ENCODE peak calls at places on chromosomes 16 and 17, in five cellular contexts. U, G, W, M and L are unnamed samples.

GRCh38 chr17:78973196-78973595 is 6.5 kb downstream of the LGALS3BP start:
- DNase-seq in U (no peak), G (no peak), W (peak; percentile 37), M (no peak), L (no peak)

GRCh38 chr17:73191443-73192218 is 1.2 kb upstream of the COG1 start:
- DNase-seq in U (peak; percentile 27), G (peak; percentile 79), W (peak; percentile 76), M (peak; percentile 67), L (peak; percentile 72)

GRCh38 chr16:4832698-4833343 is 14.3 kb downstream of the GLYR1 start:
- DNase-seq in U (no peak), G (no peak), W (no peak), M (no peak), L (no peak)

GRCh38 chr17:42116705-42117396 is 4.3 kb downstream of the KAT2A start:
- DNase-seq in U (peak; percentile 54), G (peak; percentile 88), W (peak; percentile 87), M (peak; percentile 78), L (peak; percentile 79)

GRCh38 chr16:88012360-88012759 is 61.1 kb downstream of the BANP start:
- DNase-seq in U (no peak), G (no peak), W (no peak), M (no peak), L (no peak)

GRCh38 chr16:19167710-19168172 is 299 bp upstream of the SYT17 start:
- DNase-seq in U (no peak), G (peak; percentile 57), W (peak; percentile 80), M (peak; percentile 27), L (peak; percentile 78)

GRCh38 chr16:14523632-14524031 is 106.4 kb downstream of the PARN start:
- DNase-seq in U (no peak), G (no peak), W (no peak), M (no peak), L (no peak)

GRCh38 chr16:24010440-24011089 is 174.8 kb downstream of the PRKCB start:
- DNase-seq in U (peak; percentile 0), G (peak; percentile 69), W (peak; percentile 84), M (peak; percentile 64), L (peak; percentile 84)

GRCh38 chr17:64024781-64025731 is 4.6 kb upstream of the ICAM2 start:
- DNase-seq in U (no peak), G (peak; percentile 39), W (no peak), M (no peak), L (no peak)

DNA sequence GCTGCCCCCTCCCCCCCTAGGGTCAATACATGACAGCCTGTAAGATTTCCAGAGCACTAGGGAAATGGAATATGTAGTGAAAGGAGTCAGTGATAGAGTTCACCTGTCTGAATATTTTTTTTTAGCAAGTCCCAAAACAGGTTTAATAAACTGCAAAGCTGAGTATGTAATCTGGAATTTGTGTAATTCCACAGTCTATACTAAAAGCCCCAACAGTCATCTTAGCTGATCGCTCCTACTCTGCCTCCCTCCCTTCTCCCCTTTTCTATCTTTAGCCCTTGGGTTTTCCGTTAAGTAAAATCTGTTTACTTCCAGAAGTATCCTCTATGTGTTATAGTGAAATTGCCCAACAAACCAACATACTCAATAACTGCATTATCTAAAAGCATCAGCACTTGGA is 3.5 kb downstream of the CDH13 start:
- DNase-seq in U (no peak), G (peak; percentile 55), W (no peak), M (peak; percentile 53), L (no peak)
- TF ChIP-seq CTCF in U (no peak), G (no peak), W (no peak), M (no peak), L (no peak)

GRCh38 chr16:12215302-12216105 is 239.0 kb downstream of the SNX29 start:
- DNase-seq in U (no peak), G (no peak), W (no peak), M (no peak), L (peak; percentile 57)
- TF ChIP-seq CTCF in U (peak; percentile 24), G (peak; percentile 19), W (peak; percentile 18), M (peak; percentile 24), L (peak; percentile 58)

GRCh38 chr17:30218689-30219266 is 16.7 kb downstream of the SLC6A4 start:
- DNase-seq in U (no peak), G (no peak), W (no peak), M (no peak), L (no peak)
- TF ChIP-seq CTCF in U (no peak), G (no peak), W (no peak), M (no peak), L (no peak)

GRCh38 chr17:48488548-48489106 is 42.2 kb downstream of the HOXB1 start:
- DNase-seq in U (no peak), G (no peak), W (no peak), M (no peak), L (no peak)

GRCh38 chr17:48484256-48484655 is 46.6 kb downstream of the HOXB1 start:
- DNase-seq in U (no peak), G (peak; percentile 84), W (no peak), M (peak; percentile 64), L (no peak)

GRCh38 chr17:48487221-48487620 is 43.6 kb downstream of the HOXB1 start:
- DNase-seq in U (no peak), G (no peak), W (no peak), M (no peak), L (no peak)

GRCh38 chr17:48484850-48485249 is 46.0 kb downstream of the HOXB1 start:
- DNase-seq in U (no peak), G (peak; percentile 84), W (no peak), M (peak; percentile 69), L (no peak)

GRCh38 chr17:48486557-48486956 is 44.3 kb downstream of the HOXB1 start:
- DNase-seq in U (peak; percentile 52), G (peak; percentile 98), W (peak; percentile 93), M (peak; percentile 99), L (no peak)
- TF ChIP-seq CTCF in U (peak; percentile 9), G (peak; percentile 19), W (peak; percentile 41), M (peak; percentile 68), L (no peak)

GRCh38 chr16:26667271-26667703 is 399.4 kb upstream of the C16orf82 start:
- DNase-seq in U (no peak), G (no peak), W (no peak), M (no peak), L (peak; percentile 15)
- TF ChIP-seq CTCF in U (no peak), G (no peak), W (no peak), M (no peak), L (no peak)

GRCh38 chr16:59591480-59591879 is 857.4 kb upstream of the GOT2 start:
- DNase-seq in U (no peak), G (peak; percentile 18), W (peak; percentile 13), M (peak; percentile 53), L (no peak)
- TF ChIP-seq CTCF in U (peak; percentile 11), G (no peak), W (peak; percentile 14), M (peak; percentile 34), L (no peak)

GRCh38 chr17:59366040-59366757 is 34.7 kb downstream of the YPEL2 start:
- DNase-seq in U (no peak), G (peak; percentile 53), W (no peak), M (no peak), L (peak; percentile 28)
- TF ChIP-seq CTCF in U (no peak), G (peak; percentile 11), W (no peak), M (no peak), L (no peak)